ENCODE peak calls at places on chromosomes 7 and 10, in four cellular contexts. V, A, E and G are unnamed samples.

GRCh38 chr10:88642254-88642653 is 22.0 kb upstream of the LIPF start:
- DNase-seq in V (no peak), A (no peak), E (no peak), G (no peak)

GRCh38 chr10:12847361-12847975 is 154.0 kb downstream of the CCDC3 start:
- DNase-seq in V (peak), A (peak), E (no peak), G (peak)

GRCh38 chr7:95469850-95470249 is 15.9 kb upstream of the ASB4 start:
- DNase-seq in V (peak), A (no peak), E (peak), G (peak)

GRCh38 chr10:103843854-103844567 is 11.4 kb downstream of the SH3PXD2A start:
- DNase-seq in V (no peak), A (no peak), E (no peak), G (no peak)

GRCh38 chr10:42680267-42680666 is 41.9 kb upstream of the ZNF33B start:
- DNase-seq in V (no peak), A (no peak), E (no peak), G (no peak)

GRCh38 chr10:68572151-68572550 is 12.0 kb downstream of the TET1 start:
- DNase-seq in V (no peak), A (no peak), E (no peak), G (no peak)

GRCh38 chr7:118312051-118312450 is 87.5 kb downstream of the ANKRD7 start:
- DNase-seq in V (no peak), A (no peak), E (no peak), G (peak)

GRCh38 chr7:99365318-99366141 is 9.0 kb upstream of the ARPC1B start:
- DNase-seq in V (peak), A (peak), E (peak), G (peak)

GRCh38 chr7:121393005-121393366 is 3.1 kb downstream of the FAM3C start:
- DNase-seq in V (no peak), A (no peak), E (no peak), G (no peak)

GRCh38 chr10:79239275-79239779 is 107.9 kb upstream of the PPIF start:
- DNase-seq in V (peak), A (peak), E (peak), G (no peak)

GRCh38 chr7:121505021-121505420 is 108.9 kb upstream of the FAM3C start:
- DNase-seq in V (no peak), A (no peak), E (peak), G (peak)

GRCh38 chr7:142739927-142740492 is 9.3 kb upstream of the PRSS1 start:
- DNase-seq in V (peak), A (no peak), E (no peak), G (no peak)
- TF ChIP-seq CTCF in V (no peak), A (no peak), E (no peak), G (no peak)

GRCh38 chr10:114044251-114045070 is 795 bp downstream of the ADRB1 start:
- DNase-seq in V (peak), A (peak), E (peak), G (peak)

GRCh38 chr10:114041166-114041565 is 2.5 kb upstream of the ADRB1 start:
- DNase-seq in V (no peak), A (no peak), E (no peak), G (no peak)

GRCh38 chr10:114043532-114044250 is at the start of gene ADRB1:
- DNase-seq in V (peak), A (no peak), E (peak), G (peak)

GRCh38 chr10:114045071-114045737 is 1.5 kb downstream of the ADRB1 start:
- DNase-seq in V (peak), A (peak), E (peak), G (peak)

DNA sequence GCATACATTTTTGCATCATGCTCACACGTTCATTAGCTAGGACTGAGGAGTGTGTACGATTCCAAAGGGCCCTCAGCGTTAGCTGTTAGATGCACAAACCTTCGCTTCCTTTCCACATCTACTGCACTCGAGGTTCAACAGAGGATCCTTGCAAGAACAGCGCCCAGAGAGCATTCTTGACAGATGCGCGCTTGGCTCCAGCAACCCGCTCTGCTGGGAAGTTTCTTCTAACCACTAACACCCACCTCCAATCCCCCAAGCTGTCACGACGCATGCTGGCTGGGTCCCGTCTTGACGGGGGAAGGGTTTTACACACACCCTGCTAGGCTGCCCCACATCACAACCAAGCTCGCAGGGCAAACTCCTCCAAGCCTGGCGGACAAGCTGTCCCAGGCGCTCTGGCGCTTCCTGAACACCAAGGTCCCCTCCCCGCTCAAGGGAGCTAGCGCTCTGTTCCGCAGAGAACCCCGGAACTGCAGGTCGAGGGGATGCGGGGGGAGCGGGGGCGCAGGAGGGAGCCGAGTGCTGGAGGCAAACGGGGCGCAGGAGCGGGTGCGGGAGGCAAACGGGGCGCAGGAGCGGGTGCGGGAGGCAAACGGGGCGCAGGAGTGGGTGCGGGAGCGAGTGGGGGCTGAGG is 653 bp upstream of the ADRB1 start:
- DNase-seq in V (peak), A (peak), E (peak), G (peak)
- TF ChIP-seq EZH2 in V (peak), A (peak), E (peak), G (no peak)

GRCh38 chr7:44244282-44244681 is 43.5 kb downstream of the YKT6 start:
- DNase-seq in V (peak), A (peak), E (no peak), G (peak)
- TF ChIP-seq CTCF in V (peak), A (no peak), E (peak), G (peak)

GRCh38 chr10:75404335-75405200 is 3.0 kb upstream of the ZNF503 start:
- DNase-seq in V (peak), A (peak), E (peak), G (no peak)
- TF ChIP-seq EZH2 in V (peak), A (peak), E (no peak), G (peak)

GRCh38 chr10:31709028-31709427 is 219.6 kb downstream of the ARHGAP12 start:
- DNase-seq in V (no peak), A (no peak), E (no peak), G (no peak)

GRCh38 chr10:31707578-31708411 is 220.8 kb downstream of the ARHGAP12 start:
- DNase-seq in V (no peak), A (no peak), E (peak), G (peak)

GRCh38 chr10:31708513-31708912 is 220.1 kb downstream of the ARHGAP12 start:
- DNase-seq in V (no peak), A (no peak), E (no peak), G (no peak)

GRCh38 chr10:31706464-31706863 is 222.2 kb downstream of the ARHGAP12 start:
- DNase-seq in V (no peak), A (no peak), E (no peak), G (no peak)

GRCh38 chr10:31706921-31707571 is 221.6 kb downstream of the ARHGAP12 start:
- DNase-seq in V (no peak), A (no peak), E (peak), G (no peak)
- TF ChIP-seq CTCF in V (no peak), A (no peak), E (no peak), G (no peak)

GRCh38 chr10:132786279-132786528 is 257 bp upstream of the NKX6-2 start:
- DNase-seq in V (no peak), A (no peak), E (no peak), G (no peak)

GRCh38 chr10:132788831-132789219 is 2.9 kb upstream of the NKX6-2 start:
- DNase-seq in V (peak), A (no peak), E (no peak), G (no peak)

GRCh38 chr10:132788180-132788830 is 2.4 kb upstream of the NKX6-2 start:
- DNase-seq in V (peak), A (no peak), E (no peak), G (no peak)

GRCh38 chr10:132786529-132787252 is 744 bp upstream of the NKX6-2 start:
- DNase-seq in V (no peak), A (no peak), E (no peak), G (no peak)

DNA sequence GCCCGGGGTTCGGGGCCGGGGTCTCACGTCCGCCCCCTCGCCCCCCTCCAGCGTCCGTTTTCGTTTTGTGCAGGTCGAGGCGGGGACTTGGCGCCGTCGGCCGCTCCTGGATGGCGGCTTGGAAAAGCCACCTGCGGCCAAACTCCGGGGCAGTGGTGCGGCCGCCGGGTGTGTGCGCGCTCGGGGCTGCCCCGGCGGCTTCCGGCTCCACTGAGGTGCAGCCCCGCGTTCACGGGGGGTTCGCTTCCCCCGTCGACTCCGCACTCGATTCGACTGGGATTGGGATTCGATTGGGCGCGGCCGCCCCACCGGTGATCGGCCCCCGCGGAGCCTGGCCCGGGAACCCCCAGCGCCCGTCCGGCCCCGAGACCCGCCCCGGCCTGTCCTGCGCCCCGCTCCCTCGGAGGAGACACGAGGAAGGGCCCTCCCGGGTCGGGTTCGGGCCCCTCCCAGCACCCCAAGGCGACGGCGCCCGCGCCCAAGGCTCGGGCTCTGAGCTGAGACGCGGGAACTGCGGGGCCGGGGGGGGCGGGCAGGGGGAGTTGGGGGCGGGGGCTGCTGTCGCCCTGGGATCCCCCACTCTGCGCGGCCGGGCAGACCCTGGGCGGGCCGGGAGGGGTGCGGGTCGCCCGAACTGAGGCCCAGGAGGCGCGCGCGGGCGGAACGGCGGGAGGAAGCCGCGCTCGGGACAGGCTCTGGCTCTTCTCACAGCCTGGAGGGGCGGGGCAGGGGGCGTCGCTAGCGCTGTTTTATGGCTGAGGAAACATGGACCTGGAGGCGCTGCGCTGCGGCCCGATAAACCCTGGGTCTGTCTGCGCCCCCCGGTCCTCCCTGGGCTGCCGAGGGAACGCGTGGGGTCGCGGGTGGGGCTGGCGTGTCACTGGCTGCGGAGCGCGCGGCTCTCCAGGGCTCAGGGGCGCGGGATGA is 1.6 kb upstream of the NKX6-2 start:
- DNase-seq in V (peak), A (peak), E (peak), G (peak)
- TF ChIP-seq EZH2 in V (peak), A (peak), E (peak), G (peak)

GRCh38 chr7:136911362-136911761 is 42.9 kb downstream of the CHRM2 start:
- DNase-seq in V (peak), A (no peak), E (no peak), G (peak)
- TF ChIP-seq CTCF in V (peak), A (no peak), E (no peak), G (no peak)